ENCODE peak calls at places on chromosomes 7 and 10, in five cellular contexts. M, H, C, B and R are unnamed samples.

GRCh38 chr7:3201306-3201705 is 99.7 kb upstream of the SDK1 start:
- DNase-seq in M (no peak), H (no peak), C (no peak), B (no peak), R (no peak)

GRCh38 chr7:46752881-46753366 is 829.0 kb downstream of the TNS3 start:
- DNase-seq in M (peak), H (no peak), C (peak), B (peak), R (no peak)

GRCh38 chr7:54967384-54967783 is 51.4 kb upstream of the EGFR start:
- DNase-seq in M (no peak), H (no peak), C (peak), B (peak), R (no peak)

GRCh38 chr10:122435212-122435827 is 19.1 kb upstream of the ARMS2 start:
- DNase-seq in M (no peak), H (peak), C (no peak), B (peak), R (no peak)

GRCh38 chr10:30639946-30640786 is 10.6 kb upstream of the LYZL2 start:
- DNase-seq in M (peak), H (peak), C (peak), B (peak), R (no peak)

GRCh38 chr7:149686001-149686400 is 87.4 kb downstream of the ZNF467 start:
- DNase-seq in M (no peak), H (no peak), C (peak), B (no peak), R (no peak)

GRCh38 chr7:108497082-108497725 is 28.7 kb downstream of the PNPLA8 start:
- DNase-seq in M (peak), H (peak), C (peak), B (peak), R (peak)

GRCh38 chr7:139897422-139898085 is 68.5 kb downstream of the TBXAS1 start:
- DNase-seq in M (no peak), H (no peak), C (no peak), B (peak), R (no peak)

GRCh38 chr7:117098457-117098856 is 145.2 kb downstream of the ST7 start:
- DNase-seq in M (peak), H (no peak), C (peak), B (peak), R (no peak)

GRCh38 chr10:66639351-66639750 is 286.5 kb upstream of the LRRTM3 start:
- DNase-seq in M (no peak), H (no peak), C (peak), B (no peak), R (no peak)

GRCh38 chr10:91416339-91416868 is 6.3 kb downstream of the HECTD2 start:
- DNase-seq in M (no peak), H (no peak), C (no peak), B (peak), R (no peak)

GRCh38 chr7:156036153-156036552 is 223.9 kb upstream of the SHH start:
- DNase-seq in M (no peak), H (no peak), C (no peak), B (peak), R (no peak)

GRCh38 chr10:77082601-77083252 is 554.9 kb downstream of the KCNMA1 start:
- DNase-seq in M (no peak), H (no peak), C (no peak), B (no peak), R (no peak)

GRCh38 chr7:34734786-34735185 is 76.8 kb downstream of the NPSR1 start:
- DNase-seq in M (no peak), H (no peak), C (no peak), B (peak), R (no peak)

GRCh38 chr7:6576024-6576866 is 1.0 kb upstream of the ZDHHC4 start:
- DNase-seq in M (no peak), H (peak), C (no peak), B (no peak), R (no peak)

GRCh38 chr10:21496285-21497176 is 29.0 kb downstream of the SKIDA1 start:
- DNase-seq in M (no peak), H (peak), C (peak), B (no peak), R (peak)

GRCh38 chr7:112484671-112485097 is 3.9 kb downstream of the LSMEM1 start:
- DNase-seq in M (peak), H (no peak), C (peak), B (peak), R (peak)

GRCh38 chr10:79442171-79443040 is 3.0 kb downstream of the ZCCHC24 start:
- DNase-seq in M (no peak), H (no peak), C (no peak), B (no peak), R (peak)

GRCh38 chr10:60069311-60069710 is 163.0 kb upstream of the CCDC6 start:
- DNase-seq in M (no peak), H (no peak), C (no peak), B (no peak), R (no peak)

GRCh38 chr7:883029-884021 is 7.0 kb downstream of the GET4 start:
- DNase-seq in M (no peak), H (no peak), C (no peak), B (no peak), R (no peak)